ENCODE peak calls at places on chromosomes 4 and X, in nine cellular contexts. P, T, U, S, I, O, C, M and N are unnamed samples.

GRCh38 chrX:39309721-39310152 is 508.5 kb downstream of the MID1IP1 start:
- DNase-seq in P (no peak), T (peak), U (peak), S (peak), I (no peak), O (no peak), C (peak), M (no peak), N (peak)

GRCh38 chr4:109701566-109702399 is 1.5 kb downstream of the CASP6 start:
- DNase-seq in P (peak), T (no peak), U (peak), S (no peak), I (no peak), O (no peak), C (no peak), M (no peak), N (no peak)

GRCh38 chr4:184363258-184363657 is 111.1 kb downstream of the IRF2 start:
- DNase-seq in P (no peak), T (no peak), U (no peak), S (no peak), I (no peak), O (no peak), C (no peak), M (no peak), N (no peak)

GRCh38 chr4:105994061-105994460 is 98.8 kb downstream of the NPNT start:
- DNase-seq in P (no peak), T (no peak), U (no peak), S (no peak), I (no peak), O (no peak), C (no peak), M (no peak), N (no peak)

GRCh38 chr4:107863850-107864371 is 39.2 kb downstream of the SGMS2 start:
- DNase-seq in P (peak), T (peak), U (peak), S (no peak), I (peak), O (no peak), C (no peak), M (no peak), N (peak)

GRCh38 chr4:43782391-43782790 is 666.2 kb downstream of the KCTD8 start:
- DNase-seq in P (no peak), T (no peak), U (no peak), S (no peak), I (no peak), O (no peak), C (no peak), M (no peak), N (no peak)

GRCh38 chr4:168978001-168978700 is 31.9 kb downstream of the CBR4 start:
- DNase-seq in P (no peak), T (peak), U (no peak), S (no peak), I (no peak), O (peak), C (no peak), M (no peak), N (peak)

GRCh38 chrX:13994104-13994503 is 35.6 kb downstream of the GEMIN8 start:
- DNase-seq in P (no peak), T (no peak), U (no peak), S (no peak), I (no peak), O (no peak), C (no peak), M (no peak), N (no peak)

GRCh38 chrX:102654696-102655095 is 3.4 kb downstream of the GPRASP1 start:
- DNase-seq in P (no peak), T (no peak), U (no peak), S (no peak), I (no peak), O (no peak), C (no peak), M (no peak), N (no peak)

GRCh38 chrX:86148024-86148511 is at the start of gene DACH2:
- DNase-seq in P (no peak), T (peak), U (peak), S (peak), I (peak), O (peak), C (no peak), M (no peak), N (peak)

GRCh38 chr4:138405439-138405838 is 163.3 kb upstream of the SLC7A11 start:
- DNase-seq in P (no peak), T (no peak), U (no peak), S (no peak), I (no peak), O (no peak), C (no peak), M (no peak), N (no peak)

GRCh38 chr4:6610856-6611430 is 29.5 kb upstream of the MRFAP1 start:
- DNase-seq in P (no peak), T (no peak), U (no peak), S (no peak), I (no peak), O (no peak), C (no peak), M (no peak), N (no peak)

GRCh38 chr4:84028340-84028739 is 470.8 kb downstream of the NKX6-1 start:
- DNase-seq in P (no peak), T (peak), U (no peak), S (no peak), I (no peak), O (no peak), C (no peak), M (no peak), N (no peak)

GRCh38 chr4:38166768-38167167 is 206.6 kb downstream of the PTTG2 start:
- DNase-seq in P (no peak), T (no peak), U (no peak), S (no peak), I (no peak), O (no peak), C (no peak), M (no peak), N (no peak)

GRCh38 chr4:17695341-17695740 is 80.9 kb downstream of the MED28 start:
- DNase-seq in P (no peak), T (no peak), U (no peak), S (no peak), I (no peak), O (no peak), C (no peak), M (no peak), N (no peak)

GRCh38 chrX:41085883-41086626 is 810 bp downstream of the USP9X start:
- DNase-seq in P (peak), T (peak), U (peak), S (peak), I (peak), O (no peak), C (no peak), M (no peak), N (peak)

GRCh38 chr4:907103-907400 is 25.1 kb downstream of the GAK start:
- DNase-seq in P (no peak), T (no peak), U (no peak), S (no peak), I (peak), O (no peak), C (no peak), M (no peak), N (no peak)

GRCh38 chrX:15349046-15349445 is 13.7 kb upstream of the PIGA start:
- DNase-seq in P (peak), T (peak), U (peak), S (no peak), I (no peak), O (no peak), C (no peak), M (peak), N (peak)

GRCh38 chr4:41538887-41539498 is 1.0 kb downstream of the LIMCH1 start:
- DNase-seq in P (no peak), T (no peak), U (no peak), S (no peak), I (no peak), O (no peak), C (no peak), M (peak), N (no peak)

GRCh38 chrX:2823795-2824386 is 4.8 kb upstream of the GYG2 start:
- DNase-seq in P (no peak), T (no peak), U (no peak), S (no peak), I (peak), O (no peak), C (no peak), M (no peak), N (no peak)

GRCh38 chr4:1298461-1298860 is 8.8 kb downstream of the MAEA start:
- DNase-seq in P (no peak), T (no peak), U (no peak), S (no peak), I (peak), O (no peak), C (no peak), M (no peak), N (no peak)

GRCh38 chr4:83618431-83618830 is 82.5 kb downstream of the GPAT3 start:
- DNase-seq in P (peak), T (peak), U (peak), S (no peak), I (no peak), O (no peak), C (no peak), M (no peak), N (peak)

GRCh38 chr4:2755821-2756690 is at the start of gene TNIP2:
- DNase-seq in P (peak), T (peak), U (peak), S (peak), I (peak), O (no peak), C (no peak), M (no peak), N (peak)

GRCh38 chr4:108109997-108110416 is 58.7 kb downstream of the LEF1 start:
- DNase-seq in P (no peak), T (no peak), U (no peak), S (no peak), I (no peak), O (no peak), C (no peak), M (no peak), N (no peak)

GRCh38 chr4:5808081-5808741 is 84.7 kb downstream of the CRMP1 start:
- DNase-seq in P (no peak), T (no peak), U (no peak), S (peak), I (no peak), O (no peak), C (no peak), M (no peak), N (peak)

GRCh38 chr4:10161146-10161545 is 44.5 kb upstream of the WDR1 start:
- DNase-seq in P (no peak), T (no peak), U (no peak), S (no peak), I (no peak), O (no peak), C (no peak), M (no peak), N (no peak)

GRCh38 chr4:119932277-119932676 is 134.4 kb downstream of the MAD2L1 start:
- DNase-seq in P (no peak), T (no peak), U (no peak), S (no peak), I (no peak), O (no peak), C (no peak), M (no peak), N (no peak)

DNA sequence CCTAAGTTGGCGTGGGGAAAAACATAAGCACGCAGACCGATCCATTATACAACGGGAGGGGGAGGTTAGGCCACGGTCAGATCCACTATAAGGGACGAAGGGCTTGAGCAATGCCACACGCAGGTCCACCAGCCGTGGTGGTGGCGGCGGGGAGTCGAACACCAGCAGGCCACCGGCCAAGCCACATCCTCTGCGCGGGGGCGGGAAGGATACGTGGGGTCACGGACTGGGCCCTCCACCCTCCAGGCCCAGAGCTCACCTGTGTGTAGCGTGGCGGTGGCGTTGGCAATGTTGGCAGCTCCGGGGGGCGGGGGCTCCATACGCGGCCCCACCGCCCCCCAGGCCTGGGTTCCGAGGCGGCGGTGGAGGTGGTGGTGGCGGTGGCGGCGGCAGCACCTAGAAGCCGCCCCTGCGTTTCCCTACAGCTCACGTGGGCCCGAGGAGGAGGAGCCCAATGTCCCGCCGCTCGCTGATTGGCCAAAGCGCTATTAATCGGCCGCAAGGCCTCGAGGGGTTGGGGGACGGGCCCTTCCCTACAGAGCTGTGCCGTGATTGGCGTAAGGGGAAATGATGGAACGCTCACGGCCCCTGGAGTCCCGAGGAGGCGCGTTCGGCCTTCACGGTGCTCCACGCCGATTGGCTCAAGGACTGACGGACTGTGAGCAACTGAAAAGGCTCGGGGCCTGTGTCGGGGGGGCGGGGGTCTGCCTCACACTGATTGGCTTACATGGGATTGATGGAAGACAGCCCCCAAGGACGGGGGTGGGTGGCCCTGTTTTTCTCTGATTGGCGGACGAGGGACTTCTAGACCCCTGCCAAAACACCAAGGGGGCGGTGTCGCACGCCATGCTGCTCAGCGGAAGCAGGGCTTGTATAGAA is at the start of gene ELK1:
- DNase-seq in P (peak), T (peak), U (peak), S (peak), I (peak), O (peak), C (peak), M (peak), N (peak)
- TF ChIP-seq CTCF in P (no peak), T (no peak), U (no peak), S (no peak), I (no peak), O (no peak), C (no peak), M (no peak), N (no peak)

GRCh38 chr4:76596713-76597112 is 161.7 kb downstream of the SHROOM3 start:
- DNase-seq in P (no peak), T (no peak), U (no peak), S (no peak), I (no peak), O (no peak), C (no peak), M (no peak), N (no peak)
- TF ChIP-seq CTCF in P (no peak), T (no peak), U (no peak), S (no peak), I (no peak), O (no peak), C (no peak), M (no peak), N (no peak)

GRCh38 chrX:26848511-26848910 is 614.6 kb downstream of the PPP4R3C start:
- DNase-seq in P (no peak), T (peak), U (no peak), S (no peak), I (no peak), O (no peak), C (no peak), M (no peak), N (peak)

GRCh38 chrX:26851981-26852380 is 611.2 kb downstream of the PPP4R3C start:
- DNase-seq in P (peak), T (peak), U (no peak), S (no peak), I (no peak), O (no peak), C (no peak), M (no peak), N (peak)
- TF ChIP-seq CTCF in P (no peak), T (peak), U (no peak), S (no peak), I (no peak), O (no peak), C (no peak), M (no peak), N (peak)

DNA sequence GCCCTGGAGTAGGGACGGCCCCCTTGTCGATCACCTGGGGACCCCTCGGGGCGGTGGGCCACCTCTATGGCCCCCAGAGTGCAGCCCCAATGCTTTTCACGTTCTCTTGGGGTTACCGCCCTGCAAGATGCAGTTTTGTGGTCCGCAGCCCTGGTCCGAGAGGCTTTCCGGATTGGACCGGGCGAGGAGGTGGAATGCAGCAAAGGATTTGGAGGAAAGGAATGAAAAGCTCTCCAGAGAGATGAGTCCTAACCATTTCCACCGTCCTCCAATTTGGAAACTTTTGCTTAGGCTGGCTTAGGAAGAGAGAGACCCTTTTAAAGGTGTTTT is 601 bp downstream of the SLC25A43 start:
- DNase-seq in P (no peak), T (no peak), U (no peak), S (no peak), I (no peak), O (no peak), C (no peak), M (no peak), N (peak)
- TF ChIP-seq CTCF in P (no peak), T (no peak), U (no peak), S (no peak), I (no peak), O (no peak), C (no peak), M (no peak), N (no peak)